ENCODE peak calls at places on chromosome 7, in ten cellular contexts. One of them, this sample, is unnamed.

GRCh38 chr7:135236727-135237126 is 3.1 kb downstream of the STRA8 start:
- DNase-seq in lower lobe of right lung: no peak
- DNase-seq in IMR-90: no peak
- DNase-seq in left ventricle myocardium inferior: no peak
- DNase-seq in mesendoderm: no peak
- DNase-seq in astrocyte: peak; percentile 35
- DNase-seq in small intestine: no peak
- DNase-seq in CD8-positive, alpha-beta T cell: no peak
- DNase-seq in GM23248: no peak
- DNase-seq in hepatocyte: no peak
- DNase-seq in this sample: no peak

GRCh38 chr7:133650487-133651292 is 397.8 kb downstream of the EXOC4 start:
- DNase-seq in IMR-90: no peak
- DNase-seq in hepatocyte: no peak
- DNase-seq in small intestine: no peak
- DNase-seq in left ventricle myocardium inferior: no peak
- DNase-seq in lower lobe of right lung: no peak
- DNase-seq in GM23248: peak; percentile 8
- DNase-seq in CD8-positive, alpha-beta T cell: no peak
- DNase-seq in astrocyte: no peak
- DNase-seq in mesendoderm: no peak
- DNase-seq in this sample: no peak

GRCh38 chr7:94436700-94437099 is 42.0 kb downstream of the COL1A2 start:
- DNase-seq in hepatocyte: no peak
- DNase-seq in left ventricle myocardium inferior: no peak
- DNase-seq in CD8-positive, alpha-beta T cell: no peak
- DNase-seq in mesendoderm: no peak
- DNase-seq in lower lobe of right lung: no peak
- DNase-seq in IMR-90: no peak
- DNase-seq in astrocyte: no peak
- DNase-seq in small intestine: no peak
- DNase-seq in GM23248: no peak
- DNase-seq in this sample: no peak

GRCh38 chr7:10657201-10657600 is 316.5 kb upstream of the PHF14 start:
- DNase-seq in GM23248: no peak
- DNase-seq in mesendoderm: peak; percentile 79
- DNase-seq in astrocyte: no peak
- DNase-seq in lower lobe of right lung: no peak
- DNase-seq in hepatocyte: no peak
- DNase-seq in CD8-positive, alpha-beta T cell: no peak
- DNase-seq in IMR-90: no peak
- DNase-seq in left ventricle myocardium inferior: no peak
- DNase-seq in small intestine: no peak
- DNase-seq in this sample: no peak

GRCh38 chr7:12731214-12731656 is 43.8 kb downstream of the ARL4A start:
- DNase-seq in hepatocyte: no peak
- DNase-seq in left ventricle myocardium inferior: no peak
- DNase-seq in IMR-90: peak; percentile 36
- DNase-seq in CD8-positive, alpha-beta T cell: no peak
- DNase-seq in mesendoderm: peak; percentile 66
- DNase-seq in GM23248: peak; percentile 38
- DNase-seq in small intestine: peak; percentile 30
- DNase-seq in astrocyte: no peak
- DNase-seq in lower lobe of right lung: no peak
- DNase-seq in this sample: no peak

GRCh38 chr7:30925117-30925516 is 13.5 kb downstream of the AQP1 start:
- DNase-seq in hepatocyte: no peak
- DNase-seq in lower lobe of right lung: no peak
- DNase-seq in astrocyte: no peak
- DNase-seq in left ventricle myocardium inferior: no peak
- DNase-seq in CD8-positive, alpha-beta T cell: no peak
- DNase-seq in mesendoderm: no peak
- DNase-seq in small intestine: no peak
- DNase-seq in GM23248: no peak
- DNase-seq in IMR-90: no peak
- DNase-seq in this sample: no peak

GRCh38 chr7:13845601-13846000 is 143.9 kb downstream of the ETV1 start:
- DNase-seq in left ventricle myocardium inferior: no peak
- DNase-seq in small intestine: no peak
- DNase-seq in astrocyte: no peak
- DNase-seq in IMR-90: no peak
- DNase-seq in lower lobe of right lung: no peak
- DNase-seq in GM23248: no peak
- DNase-seq in CD8-positive, alpha-beta T cell: no peak
- DNase-seq in mesendoderm: no peak
- DNase-seq in hepatocyte: no peak
- DNase-seq in this sample: no peak

GRCh38 chr7:22291979-22292378 is 65.0 kb downstream of the RAPGEF5 start:
- DNase-seq in astrocyte: no peak
- DNase-seq in hepatocyte: no peak
- DNase-seq in GM23248: no peak
- DNase-seq in CD8-positive, alpha-beta T cell: no peak
- DNase-seq in lower lobe of right lung: no peak
- DNase-seq in left ventricle myocardium inferior: no peak
- DNase-seq in mesendoderm: no peak
- DNase-seq in small intestine: no peak
- DNase-seq in IMR-90: no peak
- DNase-seq in this sample: no peak

GRCh38 chr7:108225531-108226181 is 95.5 kb upstream of the LAMB4 start:
- DNase-seq in lower lobe of right lung: no peak
- DNase-seq in astrocyte: no peak
- DNase-seq in GM23248: no peak
- DNase-seq in IMR-90: no peak
- DNase-seq in CD8-positive, alpha-beta T cell: no peak
- DNase-seq in small intestine: no peak
- DNase-seq in left ventricle myocardium inferior: no peak
- DNase-seq in hepatocyte: no peak
- DNase-seq in mesendoderm: no peak
- DNase-seq in this sample: no peak

GRCh38 chr7:67348171-67348570 is 351.5 kb downstream of the TYW1 start:
- DNase-seq in hepatocyte: no peak
- DNase-seq in astrocyte: no peak
- DNase-seq in small intestine: no peak
- DNase-seq in left ventricle myocardium inferior: no peak
- DNase-seq in lower lobe of right lung: no peak
- DNase-seq in CD8-positive, alpha-beta T cell: no peak
- DNase-seq in IMR-90: no peak
- DNase-seq in GM23248: no peak
- DNase-seq in mesendoderm: no peak
- DNase-seq in this sample: no peak

GRCh38 chr7:54769203-54769602 is 10.2 kb upstream of the SEC61G start:
- DNase-seq in GM23248: peak; percentile 34
- DNase-seq in CD8-positive, alpha-beta T cell: no peak
- DNase-seq in lower lobe of right lung: no peak
- DNase-seq in left ventricle myocardium inferior: no peak
- DNase-seq in astrocyte: no peak
- DNase-seq in IMR-90: peak; percentile 16
- DNase-seq in hepatocyte: no peak
- DNase-seq in small intestine: no peak
- DNase-seq in mesendoderm: no peak
- DNase-seq in this sample: no peak

GRCh38 chr7:116086547-116086946 is 56.0 kb upstream of the TFEC start:
- DNase-seq in CD8-positive, alpha-beta T cell: no peak
- DNase-seq in IMR-90: no peak
- DNase-seq in lower lobe of right lung: no peak
- DNase-seq in mesendoderm: no peak
- DNase-seq in small intestine: no peak
- DNase-seq in GM23248: no peak
- DNase-seq in astrocyte: no peak
- DNase-seq in left ventricle myocardium inferior: no peak
- DNase-seq in hepatocyte: no peak
- DNase-seq in this sample: no peak

GRCh38 chr7:122622682-122623081 is 76.2 kb downstream of the RNF133 start:
- DNase-seq in left ventricle myocardium inferior: no peak
- DNase-seq in mesendoderm: no peak
- DNase-seq in GM23248: no peak
- DNase-seq in lower lobe of right lung: no peak
- DNase-seq in IMR-90: no peak
- DNase-seq in astrocyte: no peak
- DNase-seq in hepatocyte: no peak
- DNase-seq in CD8-positive, alpha-beta T cell: no peak
- DNase-seq in small intestine: no peak
- DNase-seq in this sample: no peak

GRCh38 chr7:114981323-114981722 is 59.4 kb downstream of the MDFIC start:
- DNase-seq in small intestine: no peak
- DNase-seq in hepatocyte: no peak
- DNase-seq in CD8-positive, alpha-beta T cell: no peak
- DNase-seq in GM23248: no peak
- DNase-seq in left ventricle myocardium inferior: no peak
- DNase-seq in IMR-90: no peak
- DNase-seq in mesendoderm: peak; percentile 16
- DNase-seq in lower lobe of right lung: no peak
- DNase-seq in astrocyte: no peak
- DNase-seq in this sample: no peak

GRCh38 chr7:107596881-107597581 is 17.0 kb downstream of the BCAP29 start:
- DNase-seq in astrocyte: no peak
- DNase-seq in hepatocyte: no peak
- DNase-seq in small intestine: no peak
- DNase-seq in mesendoderm: peak; percentile 11
- DNase-seq in GM23248: no peak
- DNase-seq in CD8-positive, alpha-beta T cell: no peak
- DNase-seq in lower lobe of right lung: no peak
- DNase-seq in IMR-90: no peak
- DNase-seq in left ventricle myocardium inferior: no peak
- DNase-seq in this sample: no peak

GRCh38 chr7:24576171-24577052 is 3.2 kb downstream of the PALS2 start:
- DNase-seq in CD8-positive, alpha-beta T cell: no peak
- DNase-seq in mesendoderm: peak; percentile 83
- DNase-seq in left ventricle myocardium inferior: no peak
- DNase-seq in GM23248: peak; percentile 81
- DNase-seq in IMR-90: peak; percentile 77
- DNase-seq in lower lobe of right lung: no peak
- DNase-seq in astrocyte: peak; percentile 65
- DNase-seq in small intestine: peak; percentile 78
- DNase-seq in hepatocyte: peak; percentile 84
- DNase-seq in this sample: no peak

DNA sequence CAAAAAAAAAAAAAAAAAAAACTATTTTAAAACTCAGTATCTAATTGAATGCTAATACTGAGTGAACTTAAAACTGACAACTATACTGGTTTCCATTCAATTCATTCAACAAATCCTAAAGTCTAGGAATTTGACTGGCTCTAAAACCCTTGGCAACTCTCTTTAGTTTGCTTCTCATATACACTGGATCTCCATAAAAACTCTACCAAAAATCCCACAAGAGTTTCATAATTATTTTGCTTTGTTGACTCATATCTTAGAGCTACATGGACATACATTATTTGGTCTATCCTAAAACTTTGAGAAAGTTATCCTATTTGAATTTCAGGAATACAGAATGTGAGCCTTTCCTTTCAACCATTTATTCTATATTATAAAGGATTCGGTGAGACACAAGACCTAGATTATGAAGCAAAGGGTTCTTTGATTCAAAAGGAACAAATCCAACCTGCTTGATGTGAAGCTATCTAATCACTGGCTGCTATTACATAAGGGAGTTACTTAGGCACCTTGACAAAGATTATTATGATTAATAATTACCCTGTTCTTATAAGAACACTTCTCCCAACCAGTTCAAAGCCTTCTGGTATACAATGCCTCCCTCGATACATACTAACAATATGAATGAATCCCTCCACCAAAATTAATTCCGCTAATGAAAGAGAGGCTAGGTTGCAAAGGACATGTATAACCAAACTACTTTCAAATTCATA is 15.8 kb upstream of the KMT2E start:
- DNase-seq in CD8-positive, alpha-beta T cell: no peak
- DNase-seq in small intestine: peak; percentile 65
- DNase-seq in astrocyte: no peak
- DNase-seq in lower lobe of right lung: no peak
- DNase-seq in mesendoderm: no peak
- DNase-seq in GM23248: no peak
- DNase-seq in left ventricle myocardium inferior: no peak
- DNase-seq in IMR-90: no peak
- DNase-seq in hepatocyte: no peak
- DNase-seq in this sample: no peak
- H3K4me1 ChIP-seq in CD8-positive, alpha-beta T cell: peaks cover 76% of the 10 kb centered on the region
- H3K4me1 ChIP-seq in small intestine: peaks cover 17% of the 10 kb centered on the region
- H3K4me1 ChIP-seq in astrocyte: peaks cover 13% of the 10 kb centered on the region
- H3K4me1 ChIP-seq in lower lobe of right lung: peaks cover 100% of the 10 kb centered on the region
- H3K4me1 ChIP-seq in mesendoderm: peaks cover under 1% of the 10 kb centered on the region
- H3K4me1 ChIP-seq in GM23248: peaks cover 50% of the 10 kb centered on the region
- H3K4me1 ChIP-seq in left ventricle myocardium inferior: peaks cover 100% of the 10 kb centered on the region
- H3K4me1 ChIP-seq in IMR-90: peaks cover 2% of the 10 kb centered on the region
- H3K4me1 ChIP-seq in hepatocyte: peaks cover 24% of the 10 kb centered on the region
- H3K4me1 ChIP-seq in this sample: peaks cover 70% of the 10 kb centered on the region

DNA sequence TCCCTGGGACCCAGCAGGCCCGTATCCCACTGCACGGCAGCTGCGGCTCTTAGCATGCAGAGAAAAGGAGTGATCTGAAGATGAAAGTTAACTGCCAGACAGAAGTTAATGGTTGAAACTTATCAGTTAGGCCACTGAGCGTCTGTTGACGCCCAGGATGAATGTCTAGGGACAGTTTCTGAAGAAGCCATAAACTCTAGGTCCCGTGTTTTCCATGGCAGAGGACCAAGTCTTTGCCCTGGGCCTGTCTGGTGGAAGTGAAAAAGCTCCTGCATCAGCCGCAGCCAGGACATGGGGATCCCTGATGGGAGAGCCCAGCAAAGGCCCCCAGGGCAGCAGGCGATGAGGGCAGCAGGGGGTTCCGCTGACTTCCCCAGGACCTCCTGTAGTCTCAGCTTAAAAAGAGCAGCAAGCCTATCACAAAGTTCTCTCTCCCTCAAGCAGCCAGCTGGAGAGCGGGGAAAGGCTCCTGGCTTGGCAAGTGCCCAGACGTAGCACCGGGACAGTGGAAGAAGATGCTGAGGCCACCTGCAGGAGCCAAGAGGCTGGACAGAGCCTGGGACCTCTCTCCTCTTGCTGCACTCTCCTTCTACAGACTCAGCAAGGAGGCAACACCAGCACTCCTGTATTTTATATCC is 79.6 kb downstream of the TNS3 start:
- DNase-seq in small intestine: peak; percentile 88
- DNase-seq in CD8-positive, alpha-beta T cell: no peak
- DNase-seq in IMR-90: no peak
- DNase-seq in astrocyte: no peak
- DNase-seq in hepatocyte: no peak
- DNase-seq in GM23248: no peak
- DNase-seq in left ventricle myocardium inferior: no peak
- DNase-seq in lower lobe of right lung: no peak
- DNase-seq in mesendoderm: no peak
- DNase-seq in this sample: no peak
- H3K4me1 ChIP-seq in small intestine: peaks cover 17% of the 10 kb centered on the region
- H3K4me1 ChIP-seq in CD8-positive, alpha-beta T cell: no peaks in the 10 kb centered on the region
- H3K4me1 ChIP-seq in IMR-90: peaks cover 52% of the 10 kb centered on the region
- H3K4me1 ChIP-seq in astrocyte: peaks cover 44% of the 10 kb centered on the region
- H3K4me1 ChIP-seq in hepatocyte: peaks cover 82% of the 10 kb centered on the region
- H3K4me1 ChIP-seq in GM23248: peaks cover 27% of the 10 kb centered on the region
- H3K4me1 ChIP-seq in left ventricle myocardium inferior: peaks cover 66% of the 10 kb centered on the region
- H3K4me1 ChIP-seq in lower lobe of right lung: peaks cover 48% of the 10 kb centered on the region
- H3K4me1 ChIP-seq in mesendoderm: no peaks in the 10 kb centered on the region
- H3K4me1 ChIP-seq in this sample: peaks cover 62% of the 10 kb centered on the region

GRCh38 chr7:17230099-17230807 is 68.2 kb upstream of the AHR start:
- DNase-seq in hepatocyte: no peak
- DNase-seq in IMR-90: no peak
- DNase-seq in small intestine: no peak
- DNase-seq in left ventricle myocardium inferior: no peak
- DNase-seq in mesendoderm: no peak
- DNase-seq in astrocyte: no peak
- DNase-seq in CD8-positive, alpha-beta T cell: no peak
- DNase-seq in GM23248: no peak
- DNase-seq in lower lobe of right lung: no peak
- DNase-seq in this sample: no peak
- H3K4me1 ChIP-seq in hepatocyte: peaks cover 18% of the 10 kb centered on the region
- H3K4me1 ChIP-seq in IMR-90: peaks cover 2% of the 10 kb centered on the region
- H3K4me1 ChIP-seq in small intestine: no peaks in the 10 kb centered on the region
- H3K4me1 ChIP-seq in left ventricle myocardium inferior: peaks cover 40% of the 10 kb centered on the region
- H3K4me1 ChIP-seq in mesendoderm: no peaks in the 10 kb centered on the region
- H3K4me1 ChIP-seq in astrocyte: peaks cover 18% of the 10 kb centered on the region
- H3K4me1 ChIP-seq in CD8-positive, alpha-beta T cell: peaks cover 16% of the 10 kb centered on the region
- H3K4me1 ChIP-seq in GM23248: peaks cover 17% of the 10 kb centered on the region
- H3K4me1 ChIP-seq in lower lobe of right lung: no peaks in the 10 kb centered on the region
- H3K4me1 ChIP-seq in this sample: peaks cover 15% of the 10 kb centered on the region

GRCh38 chr7:140174217-140174616 is 2.6 kb downstream of the KDM7A start:
- DNase-seq in left ventricle myocardium inferior: no peak
- DNase-seq in lower lobe of right lung: no peak
- DNase-seq in CD8-positive, alpha-beta T cell: no peak
- DNase-seq in IMR-90: no peak
- DNase-seq in small intestine: no peak
- DNase-seq in GM23248: no peak
- DNase-seq in astrocyte: no peak
- DNase-seq in mesendoderm: no peak
- DNase-seq in hepatocyte: no peak
- DNase-seq in this sample: no peak
- H3K4me1 ChIP-seq in left ventricle myocardium inferior: peaks cover 70% of the 10 kb centered on the region
- H3K4me1 ChIP-seq in lower lobe of right lung: peaks cover 33% of the 10 kb centered on the region
- H3K4me1 ChIP-seq in CD8-positive, alpha-beta T cell: peaks cover 36% of the 10 kb centered on the region
- H3K4me1 ChIP-seq in IMR-90: no peaks in the 10 kb centered on the region
- H3K4me1 ChIP-seq in small intestine: peaks cover 9% of the 10 kb centered on the region
- H3K4me1 ChIP-seq in GM23248: peaks cover 10% of the 10 kb centered on the region
- H3K4me1 ChIP-seq in astrocyte: peaks cover 5% of the 10 kb centered on the region
- H3K4me1 ChIP-seq in mesendoderm: no peaks in the 10 kb centered on the region
- H3K4me1 ChIP-seq in hepatocyte: no peaks in the 10 kb centered on the region
- H3K4me1 ChIP-seq in this sample: peaks cover 8% of the 10 kb centered on the region